ENCODE peak calls at places on chromosomes 2 and 18, in ten cellular contexts. One of them, this sample, is unnamed.
A peak's percentile ranks its signal among the peaks of the same experiment; 100 is the strongest.

GRCh38 chr18:26504831-26505230 is 43.5 kb downstream of the KCTD1 start:
- DNase-seq in aorta: no peak
- DNase-seq in tibial artery: no peak
- DNase-seq in heart right ventricle: no peak
- DNase-seq in PC-3: peak; percentile 42
- DNase-seq in heart left ventricle: no peak
- DNase-seq in body of pancreas: peak; percentile 23
- DNase-seq in sigmoid colon: no peak
- DNase-seq in adipocyte: no peak
- DNase-seq in SJSA1: no peak
- DNase-seq in this sample: no peak

GRCh38 chr2:201208563-201209252 is 25.8 kb downstream of the CASP10 start:
- DNase-seq in adipocyte: no peak
- DNase-seq in aorta: peak; percentile 69
- DNase-seq in sigmoid colon: no peak
- DNase-seq in heart left ventricle: no peak
- DNase-seq in SJSA1: no peak
- DNase-seq in heart right ventricle: peak; percentile 20
- DNase-seq in PC-3: no peak
- DNase-seq in tibial artery: no peak
- DNase-seq in body of pancreas: no peak
- DNase-seq in this sample: no peak

GRCh38 chr2:101515512-101515911 is 40.6 kb upstream of the RFX8 start:
- DNase-seq in heart right ventricle: peak; percentile 58
- DNase-seq in aorta: no peak
- DNase-seq in heart left ventricle: peak; percentile 69
- DNase-seq in tibial artery: no peak
- DNase-seq in PC-3: peak; percentile 40
- DNase-seq in body of pancreas: peak; percentile 18
- DNase-seq in sigmoid colon: peak; percentile 77
- DNase-seq in adipocyte: no peak
- DNase-seq in SJSA1: no peak
- DNase-seq in this sample: no peak

GRCh38 chr2:64328415-64328722 is 125.6 kb upstream of the LGALSL start:
- DNase-seq in body of pancreas: no peak
- DNase-seq in sigmoid colon: no peak
- DNase-seq in PC-3: no peak
- DNase-seq in aorta: no peak
- DNase-seq in heart left ventricle: peak; percentile 46
- DNase-seq in adipocyte: no peak
- DNase-seq in tibial artery: no peak
- DNase-seq in heart right ventricle: no peak
- DNase-seq in SJSA1: no peak
- DNase-seq in this sample: no peak

GRCh38 chr2:121595012-121595891 is 54.0 kb downstream of the CLASP1 start:
- DNase-seq in SJSA1: no peak
- DNase-seq in sigmoid colon: no peak
- DNase-seq in PC-3: no peak
- DNase-seq in heart left ventricle: no peak
- DNase-seq in tibial artery: no peak
- DNase-seq in adipocyte: no peak
- DNase-seq in heart right ventricle: no peak
- DNase-seq in aorta: no peak
- DNase-seq in body of pancreas: no peak
- DNase-seq in this sample: no peak

GRCh38 chr2:168694173-168694572 is 108.3 kb upstream of the NOSTRIN start:
- DNase-seq in tibial artery: no peak
- DNase-seq in adipocyte: no peak
- DNase-seq in aorta: no peak
- DNase-seq in heart left ventricle: no peak
- DNase-seq in body of pancreas: peak; percentile 57
- DNase-seq in heart right ventricle: no peak
- DNase-seq in SJSA1: no peak
- DNase-seq in sigmoid colon: no peak
- DNase-seq in PC-3: no peak
- DNase-seq in this sample: no peak

GRCh38 chr2:205364261-205364660 is 318.0 kb upstream of the NRP2 start:
- DNase-seq in body of pancreas: no peak
- DNase-seq in sigmoid colon: no peak
- DNase-seq in heart left ventricle: no peak
- DNase-seq in adipocyte: no peak
- DNase-seq in aorta: no peak
- DNase-seq in heart right ventricle: no peak
- DNase-seq in SJSA1: no peak
- DNase-seq in tibial artery: no peak
- DNase-seq in PC-3: no peak
- DNase-seq in this sample: peak; percentile 56

GRCh38 chr2:6917761-6918421 is 679 bp downstream of the RNF144A start:
- DNase-seq in tibial artery: no peak
- DNase-seq in heart right ventricle: no peak
- DNase-seq in heart left ventricle: peak; percentile 15
- DNase-seq in body of pancreas: peak; percentile 37
- DNase-seq in PC-3: no peak
- DNase-seq in aorta: no peak
- DNase-seq in sigmoid colon: no peak
- DNase-seq in adipocyte: peak; percentile 35
- DNase-seq in SJSA1: no peak
- DNase-seq in this sample: peak; percentile 41

GRCh38 chr2:197708331-197708730 is 3.2 kb downstream of the MARS2 start:
- DNase-seq in aorta: no peak
- DNase-seq in heart left ventricle: no peak
- DNase-seq in PC-3: peak; percentile 69
- DNase-seq in SJSA1: no peak
- DNase-seq in heart right ventricle: no peak
- DNase-seq in tibial artery: no peak
- DNase-seq in sigmoid colon: no peak
- DNase-seq in adipocyte: peak; percentile 71
- DNase-seq in body of pancreas: no peak
- DNase-seq in this sample: no peak

GRCh38 chr2:241036397-241036963 is 38.1 kb downstream of the SNED1 start:
- DNase-seq in body of pancreas: peak; percentile 59
- DNase-seq in heart right ventricle: no peak
- DNase-seq in aorta: no peak
- DNase-seq in SJSA1: peak; percentile 81
- DNase-seq in tibial artery: peak; percentile 68
- DNase-seq in PC-3: peak; percentile 14
- DNase-seq in sigmoid colon: peak; percentile 61
- DNase-seq in heart left ventricle: no peak
- DNase-seq in adipocyte: no peak
- DNase-seq in this sample: no peak

DNA sequence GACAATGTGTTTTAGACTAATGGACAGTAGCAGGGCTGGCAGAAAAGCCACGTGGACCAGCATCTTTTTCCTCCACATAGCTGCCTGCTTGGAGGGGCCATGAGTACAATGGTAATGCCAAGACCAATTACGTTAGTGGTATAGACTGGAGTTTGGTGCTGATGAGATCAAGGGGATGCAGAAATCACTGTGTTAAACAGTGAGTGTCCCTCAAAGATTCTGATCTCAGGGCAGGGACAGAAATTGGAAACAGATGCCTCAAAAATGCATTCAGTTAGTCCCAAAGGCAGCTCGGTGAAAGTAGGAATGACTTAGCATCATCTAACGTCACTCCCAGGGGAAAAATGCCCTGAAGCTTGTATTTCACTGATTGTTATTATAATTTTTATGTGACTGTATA is 72.4 kb downstream of the SLC16A14 start:
- DNase-seq in heart left ventricle: no peak
- DNase-seq in tibial artery: no peak
- DNase-seq in SJSA1: no peak
- DNase-seq in PC-3: no peak
- DNase-seq in adipocyte: peak; percentile 87
- DNase-seq in aorta: no peak
- DNase-seq in sigmoid colon: no peak
- DNase-seq in heart right ventricle: no peak
- DNase-seq in body of pancreas: no peak
- DNase-seq in this sample: no peak
- H3K4me1 ChIP-seq in heart left ventricle: no peaks in the 10 kb centered on the region
- H3K4me1 ChIP-seq in tibial artery: no peaks in the 10 kb centered on the region
- H3K4me1 ChIP-seq in SJSA1: no peaks in the 10 kb centered on the region
- H3K4me1 ChIP-seq in PC-3: no peaks in the 10 kb centered on the region
- H3K4me1 ChIP-seq in adipocyte: no peaks in the 10 kb centered on the region
- H3K4me1 ChIP-seq in aorta: no peaks in the 10 kb centered on the region
- H3K4me1 ChIP-seq in sigmoid colon: no peaks in the 10 kb centered on the region
- H3K4me1 ChIP-seq in heart right ventricle: no peaks in the 10 kb centered on the region
- H3K4me1 ChIP-seq in body of pancreas: no peaks in the 10 kb centered on the region
- H3K4me1 ChIP-seq in this sample: no peaks in the 10 kb centered on the region

DNA sequence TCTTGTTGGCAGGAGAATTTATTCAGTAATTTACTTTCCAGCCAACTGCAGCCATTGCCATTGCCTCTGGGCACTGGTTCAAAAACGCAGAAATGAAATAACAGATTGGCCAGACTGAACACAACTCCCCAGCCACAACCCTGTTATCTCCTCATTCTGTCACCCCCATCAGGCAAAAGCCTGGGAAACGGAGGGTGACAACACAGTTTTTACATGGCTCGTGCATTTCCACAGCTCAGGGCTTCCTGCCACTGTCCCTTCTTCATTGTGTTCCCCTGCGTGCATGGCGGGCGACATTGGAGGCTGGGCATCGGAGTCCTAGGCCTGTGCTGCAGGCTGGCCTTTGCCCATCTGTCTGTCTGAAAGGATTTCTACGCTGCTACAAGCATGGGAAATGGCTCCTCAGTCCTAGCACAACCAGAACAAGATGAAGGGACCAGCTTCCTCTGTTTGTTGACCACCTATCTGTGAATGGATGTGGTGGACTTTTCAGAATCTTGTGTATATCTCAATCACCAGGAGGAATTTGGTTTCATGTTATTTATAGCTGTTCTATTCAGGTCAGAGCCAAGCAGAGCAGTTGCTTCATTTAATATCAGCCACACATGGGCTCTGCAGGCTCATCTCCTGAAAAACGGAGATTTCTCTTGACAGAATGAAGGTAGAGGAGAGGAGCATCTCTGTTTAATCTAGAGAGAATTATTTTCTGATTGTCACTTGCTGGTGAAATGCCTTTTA is 107.0 kb downstream of the MGAT5 start:
- DNase-seq in SJSA1: no peak
- DNase-seq in heart right ventricle: peak; percentile 53
- DNase-seq in tibial artery: peak; percentile 69
- DNase-seq in sigmoid colon: no peak
- DNase-seq in heart left ventricle: peak; percentile 59
- DNase-seq in aorta: peak; percentile 58
- DNase-seq in adipocyte: no peak
- DNase-seq in PC-3: no peak
- DNase-seq in body of pancreas: no peak
- DNase-seq in this sample: no peak
- H3K4me3 ChIP-seq in SJSA1: no peak overlapping the region
- H3K4me3 ChIP-seq in heart right ventricle: peak overlapping the region; percentile 18
- H3K4me3 ChIP-seq in tibial artery: no peak overlapping the region
- H3K4me3 ChIP-seq in sigmoid colon: no peak overlapping the region
- H3K4me3 ChIP-seq in heart left ventricle: no peak overlapping the region
- H3K4me3 ChIP-seq in aorta: peak overlapping the region; percentile 34
- H3K4me3 ChIP-seq in adipocyte: no peak overlapping the region
- H3K4me3 ChIP-seq in PC-3: no peak overlapping the region
- H3K4me3 ChIP-seq in body of pancreas: no peak overlapping the region
- H3K4me3 ChIP-seq in this sample: no peak overlapping the region

GRCh38 chr2:174169372-174169771 is 79.0 kb downstream of the OLA1 start:
- DNase-seq in heart left ventricle: no peak
- DNase-seq in body of pancreas: no peak
- DNase-seq in heart right ventricle: no peak
- DNase-seq in tibial artery: no peak
- DNase-seq in aorta: no peak
- DNase-seq in adipocyte: no peak
- DNase-seq in PC-3: no peak
- DNase-seq in SJSA1: no peak
- DNase-seq in sigmoid colon: no peak
- DNase-seq in this sample: no peak

GRCh38 chr2:174174741-174175140 is 73.6 kb downstream of the OLA1 start:
- DNase-seq in sigmoid colon: no peak
- DNase-seq in tibial artery: no peak
- DNase-seq in heart right ventricle: no peak
- DNase-seq in body of pancreas: no peak
- DNase-seq in heart left ventricle: no peak
- DNase-seq in aorta: no peak
- DNase-seq in PC-3: no peak
- DNase-seq in SJSA1: no peak
- DNase-seq in adipocyte: no peak
- DNase-seq in this sample: no peak

GRCh38 chr2:174172802-174173355 is 75.5 kb downstream of the OLA1 start:
- DNase-seq in sigmoid colon: no peak
- DNase-seq in body of pancreas: no peak
- DNase-seq in SJSA1: no peak
- DNase-seq in aorta: no peak
- DNase-seq in adipocyte: no peak
- DNase-seq in PC-3: no peak
- DNase-seq in heart right ventricle: no peak
- DNase-seq in heart left ventricle: no peak
- DNase-seq in tibial artery: no peak
- DNase-seq in this sample: no peak

GRCh38 chr2:174176898-174177297 is 71.4 kb downstream of the OLA1 start:
- DNase-seq in sigmoid colon: no peak
- DNase-seq in body of pancreas: no peak
- DNase-seq in heart left ventricle: no peak
- DNase-seq in tibial artery: no peak
- DNase-seq in PC-3: peak; percentile 48
- DNase-seq in heart right ventricle: no peak
- DNase-seq in SJSA1: no peak
- DNase-seq in aorta: no peak
- DNase-seq in adipocyte: no peak
- DNase-seq in this sample: no peak

DNA sequence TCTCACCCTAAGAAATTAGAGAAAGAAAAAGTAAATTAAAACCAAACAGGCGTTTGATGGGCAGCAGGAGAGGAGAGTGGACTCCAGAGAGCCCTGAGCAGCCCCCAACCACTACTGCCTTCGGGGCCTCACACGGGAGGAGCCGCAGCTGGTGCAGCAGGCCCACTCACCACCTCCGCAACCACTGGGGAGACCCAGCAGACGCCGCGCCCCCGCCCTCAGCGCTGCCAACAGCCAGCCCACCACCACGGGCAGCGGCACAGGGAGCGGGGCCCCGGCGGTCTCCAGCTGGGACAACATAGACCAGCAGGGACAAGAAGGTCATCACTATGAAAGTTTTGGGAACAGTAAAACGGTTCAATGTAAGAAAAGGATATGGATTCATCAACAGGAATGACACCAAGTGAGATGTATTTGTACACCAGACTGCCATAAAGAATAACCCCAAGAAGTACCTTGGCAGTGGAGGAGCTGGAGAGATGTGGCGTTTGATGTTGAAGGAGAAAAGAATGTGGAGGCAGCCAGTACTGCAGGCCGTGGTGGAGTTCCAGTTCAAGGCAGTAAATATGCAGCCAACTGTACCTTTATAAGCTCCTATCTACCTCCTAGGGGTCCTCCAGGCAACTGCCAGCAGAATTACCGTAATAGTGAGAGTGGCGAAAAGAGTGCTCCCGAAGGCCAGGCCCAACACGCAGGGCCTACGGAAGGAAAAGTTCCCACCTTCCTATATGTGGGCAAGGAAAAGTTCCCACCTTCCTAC is 76.5 kb downstream of the OLA1 start:
- DNase-seq in aorta: no peak
- DNase-seq in tibial artery: no peak
- DNase-seq in PC-3: no peak
- DNase-seq in SJSA1: no peak
- DNase-seq in sigmoid colon: no peak
- DNase-seq in body of pancreas: no peak
- DNase-seq in heart right ventricle: no peak
- DNase-seq in heart left ventricle: no peak
- DNase-seq in adipocyte: no peak
- DNase-seq in this sample: no peak
- H3K9me3 ChIP-seq in aorta: no peaks in the 10 kb centered on the region
- H3K9me3 ChIP-seq in tibial artery: peaks cover 12% of the 10 kb centered on the region
- H3K9me3 ChIP-seq in PC-3: peaks cover 11% of the 10 kb centered on the region
- H3K9me3 ChIP-seq in SJSA1: peaks cover 14% of the 10 kb centered on the region
- H3K9me3 ChIP-seq in sigmoid colon: peaks cover 7% of the 10 kb centered on the region
- H3K9me3 ChIP-seq in body of pancreas: no peaks in the 10 kb centered on the region
- H3K9me3 ChIP-seq in heart right ventricle: peaks cover 82% of the 10 kb centered on the region
- H3K9me3 ChIP-seq in heart left ventricle: peaks cover 12% of the 10 kb centered on the region
- H3K9me3 ChIP-seq in adipocyte: peaks cover 27% of the 10 kb centered on the region
- H3K9me3 ChIP-seq in this sample: peaks cover 16% of the 10 kb centered on the region

GRCh38 chr18:48034651-48035555 is 104.4 kb upstream of the SMAD2 start:
- DNase-seq in adipocyte: no peak
- DNase-seq in heart right ventricle: no peak
- DNase-seq in body of pancreas: no peak
- DNase-seq in PC-3: no peak
- DNase-seq in aorta: no peak
- DNase-seq in sigmoid colon: peak; percentile 47
- DNase-seq in heart left ventricle: no peak
- DNase-seq in SJSA1: no peak
- DNase-seq in tibial artery: peak; percentile 54
- DNase-seq in this sample: no peak
- H3K4me1 ChIP-seq in adipocyte: peaks cover 20% of the 10 kb centered on the region
- H3K4me1 ChIP-seq in heart right ventricle: peaks cover 29% of the 10 kb centered on the region
- H3K4me1 ChIP-seq in body of pancreas: peaks cover 14% of the 10 kb centered on the region
- H3K4me1 ChIP-seq in PC-3: peaks cover 9% of the 10 kb centered on the region
- H3K4me1 ChIP-seq in aorta: no peaks in the 10 kb centered on the region
- H3K4me1 ChIP-seq in sigmoid colon: no peaks in the 10 kb centered on the region
- H3K4me1 ChIP-seq in heart left ventricle: peaks cover 16% of the 10 kb centered on the region
- H3K4me1 ChIP-seq in SJSA1: no peaks in the 10 kb centered on the region
- H3K4me1 ChIP-seq in tibial artery: peaks cover 10% of the 10 kb centered on the region
- H3K4me1 ChIP-seq in this sample: no peaks in the 10 kb centered on the region

This sample was measured in HAP-1.